ENCODE peak calls at places on chromosomes 12 and 14, in four cellular contexts. G is K562, Q is H1, P is HepG2. X is an unnamed sample.

GRCh38 chr12:104598342-104599271 is 141.9 kb downstream of the CHST11 start:
- DNase-seq in P (no peak), Q (no peak), G (peak; percentile 90), X (no peak)

GRCh38 chr12:115097406-115097805 is 413.4 kb upstream of the TBX3 start:
- DNase-seq in P (no peak), G (no peak), Q (no peak), X (no peak)

GRCh38 chr14:73935666-73936065 is 14.2 kb downstream of the FAM161B start:
- DNase-seq in G (peak; percentile 27), Q (no peak), P (no peak), X (peak; percentile 51)

GRCh38 chr12:124828264-124829007 is 35.2 kb downstream of the SCARB1 start:
- DNase-seq in G (no peak), P (peak; percentile 87), Q (no peak), X (no peak)

GRCh38 chr12:101666017-101666728 is 31.3 kb upstream of the CHPT1 start:
- DNase-seq in P (no peak), Q (no peak), G (no peak), X (no peak)

GRCh38 chr14:98899441-98899840 is 372.6 kb downstream of the BCL11B start:
- DNase-seq in G (no peak), Q (no peak), P (no peak), X (no peak)

GRCh38 chr12:67562513-67563287 is 85.8 kb upstream of the DYRK2 start:
- DNase-seq in G (no peak), Q (no peak), P (no peak), X (no peak)

GRCh38 chr12:112166051-112167015 is 41.0 kb downstream of the TRAFD1 start:
- DNase-seq in G (no peak), Q (no peak), P (no peak), X (no peak)

GRCh38 chr12:120258323-120258896 is 7.1 kb downstream of the PXN start:
- DNase-seq in Q (no peak), P (peak; percentile 61), G (no peak), X (no peak)

GRCh38 chr12:4107436-4107878 is 166.1 kb upstream of the CCND2 start:
- DNase-seq in P (peak; percentile 55), G (peak; percentile 60), Q (peak; percentile 53), X (peak; percentile 94)

GRCh38 chr14:98210045-98210678 is 1061.8 kb downstream of the BCL11B start:
- DNase-seq in G (no peak), P (no peak), Q (no peak), X (no peak)

GRCh38 chr12:57816001-57816854 is 2.3 kb downstream of the AVIL start:
- DNase-seq in Q (no peak), P (no peak), G (no peak), X (no peak)

GRCh38 chr14:63174760-63175191 is 29.5 kb upstream of the RHOJ start:
- DNase-seq in P (peak; percentile 45), G (peak; percentile 9), Q (no peak), X (peak; percentile 78)

GRCh38 chr12:128861226-128862016 is 8.1 kb downstream of the GLT1D1 start:
- DNase-seq in P (peak; percentile 80), Q (no peak), G (no peak), X (no peak)

GRCh38 chr14:61417141-61417540 is 95.8 kb downstream of the PRKCH start:
- DNase-seq in P (no peak), G (no peak), Q (no peak), X (no peak)

GRCh38 chr14:61419201-61419600 is 97.8 kb downstream of the PRKCH start:
- DNase-seq in G (no peak), Q (no peak), P (no peak), X (no peak)

GRCh38 chr14:61420326-61420725 is 98.9 kb downstream of the PRKCH start:
- DNase-seq in G (no peak), Q (no peak), P (no peak), X (no peak)

GRCh38 chr14:61417890-61418455 is 96.6 kb downstream of the PRKCH start:
- DNase-seq in Q (no peak), P (no peak), G (no peak), X (no peak)

GRCh38 chr14:61418749-61419148 is 97.4 kb downstream of the PRKCH start:
- DNase-seq in Q (no peak), G (peak; percentile 8), P (no peak), X (no peak)
- TF ChIP-seq CREB1 in Q (no peak), G (no peak), P (no peak), X (no peak)

GRCh38 chr12:51901881-51902280 is 5.4 kb upstream of the ACVRL1 start:
- DNase-seq in P (no peak), G (no peak), Q (no peak), X (no peak)
- H3K4me3 ChIP-seq in P (no peak overlapping the region), G (no peak overlapping the region), Q (no peak overlapping the region), X (no peak overlapping the region)

DNA sequence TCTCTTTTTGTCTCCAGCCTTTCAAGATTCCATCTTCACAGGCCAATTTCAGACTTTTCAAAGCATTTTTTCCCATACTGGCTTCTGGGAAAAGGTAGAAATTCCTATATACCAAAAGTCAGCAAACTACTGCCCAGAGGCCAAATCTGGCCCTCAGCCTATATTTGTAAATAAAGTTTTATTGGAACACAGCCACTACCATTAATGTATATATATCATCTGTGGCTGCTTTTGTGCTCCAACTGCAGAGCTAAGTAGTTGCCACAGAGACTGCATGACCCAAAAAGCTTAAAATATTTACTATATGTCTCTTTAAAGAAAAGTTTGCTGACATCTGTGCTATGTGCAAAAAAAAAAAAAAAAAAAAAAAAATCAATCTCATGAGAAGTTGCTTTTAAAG is 76.3 kb downstream of the KSR2 start:
- DNase-seq in G (no peak), P (no peak), Q (no peak), X (no peak)
- TF ChIP-seq POLR2AphosphoS5 in G (no peak), P (no peak), Q (no peak), X (no peak)

GRCh38 chr12:111055181-111055880 is 135.0 kb upstream of the MYL2 start:
- DNase-seq in Q (no peak), P (no peak), G (no peak), X (no peak)
- TF ChIP-seq CREB1 in Q (no peak), P (no peak), G (no peak), X (no peak)